ENCODE peak calls at places on chromosome 1, in five cellular contexts. H is IMR-90, O is K562, A is HepG2, I is A549. X is an unnamed sample.

GRCh38 chr1:56798053-56798471 is 21.1 kb downstream of the FYB2 start:
- DNase-seq in A (no peak), O (no peak), I (no peak), H (peak; percentile 62), X (no peak)

GRCh38 chr1:117366281-117366981 is 818 bp upstream of the MAN1A2 start:
- DNase-seq in I (peak; percentile 71), O (peak; percentile 99), A (peak; percentile 44), H (peak; percentile 60), X (peak; percentile 5)

GRCh38 chr1:26417111-26417510 is 6.5 kb downstream of the LIN28A start:
- DNase-seq in H (peak; percentile 64), A (peak; percentile 63), O (peak; percentile 90), I (peak; percentile 70), X (peak; percentile 94)

GRCh38 chr1:33470495-33471012 is 1.9 kb upstream of the ZSCAN20 start:
- DNase-seq in H (peak; percentile 88), I (peak; percentile 68), O (peak; percentile 72), A (peak; percentile 60), X (peak; percentile 46)

GRCh38 chr1:160169553-160170399 is 18.4 kb downstream of the ATP1A4 start:
- DNase-seq in H (no peak), I (no peak), A (no peak), O (no peak), X (peak; percentile 86)

GRCh38 chr1:17276568-17276967 is 27.7 kb downstream of the PADI3 start:
- DNase-seq in O (no peak), A (no peak), I (peak; percentile 72), H (peak; percentile 30), X (no peak)

GRCh38 chr1:22619252-22619651 is 17.2 kb upstream of the C1QA start:
- DNase-seq in O (no peak), H (no peak), I (no peak), A (no peak), X (no peak)

GRCh38 chr1:155051342-155051776 is 243 bp downstream of the ADAM15 start:
- DNase-seq in A (no peak), I (no peak), O (no peak), H (no peak), X (no peak)

GRCh38 chr1:246428542-246429308 is 78.4 kb downstream of the SMYD3 start:
- DNase-seq in A (no peak), H (peak; percentile 93), I (no peak), O (no peak), X (no peak)

GRCh38 chr1:243475966-243476365 is 220.1 kb downstream of the SDCCAG8 start:
- DNase-seq in A (no peak), H (peak; percentile 64), I (peak; percentile 19), O (peak; percentile 56), X (peak; percentile 71)

GRCh38 chr1:193060938-193061337 is 1.5 kb downstream of the RO60 start:
- DNase-seq in O (no peak), H (peak; percentile 22), A (no peak), I (no peak), X (no peak)

GRCh38 chr1:29332204-29332603 is 95.9 kb downstream of the PTPRU start:
- DNase-seq in A (peak; percentile 59), O (peak; percentile 65), I (peak; percentile 53), H (peak; percentile 21), X (peak; percentile 86)

GRCh38 chr1:26538480-26539412 is 9.2 kb downstream of the RPS6KA1 start:
- DNase-seq in H (peak; percentile 26), O (peak; percentile 79), I (peak; percentile 44), A (peak; percentile 41), X (no peak)

GRCh38 chr1:52368383-52369172 is 2.6 kb upstream of the CC2D1B start:
- DNase-seq in O (no peak), A (peak; percentile 58), I (peak; percentile 35), H (peak; percentile 32), X (peak; percentile 79)

DNA sequence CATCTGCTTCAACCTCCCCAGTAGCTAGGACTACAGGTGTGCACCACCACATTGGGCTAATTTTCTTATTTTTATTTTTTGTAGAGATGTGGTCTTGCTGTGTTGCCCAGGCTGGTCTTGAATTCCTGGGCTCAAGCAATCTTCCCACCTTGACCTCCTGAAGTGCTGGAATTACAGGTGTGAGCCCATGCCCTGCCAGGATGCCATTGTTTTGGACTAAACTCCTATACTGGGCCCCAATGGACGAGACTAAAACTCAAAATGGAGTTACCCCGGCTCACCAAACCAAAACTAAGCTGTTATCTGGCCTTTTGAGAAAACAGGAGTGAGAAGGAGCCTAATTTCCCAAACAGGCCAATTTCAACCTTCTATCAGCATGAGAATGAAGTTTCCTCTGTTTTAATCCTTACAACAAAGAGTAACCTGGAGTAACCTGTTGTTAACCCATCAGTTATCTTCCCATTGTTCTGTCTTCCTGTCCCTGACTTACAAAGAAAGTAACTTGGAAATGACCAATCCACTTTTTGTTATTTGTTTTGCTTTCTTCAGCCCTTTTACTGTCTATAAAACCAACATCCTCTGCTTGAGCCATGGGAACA is 29.6 kb downstream of the DMRTA2 start:
- DNase-seq in O (no peak), A (no peak), I (no peak), H (no peak), X (no peak)
- TF ChIP-seq MAFK in O (no peak), A (no peak), I (no peak), H (no peak), X (no peak)

GRCh38 chr1:177969825-177970371 is at the start of gene SEC16B:
- DNase-seq in O (no peak), I (peak; percentile 80), H (no peak), A (peak; percentile 87), X (no peak)
- TF ChIP-seq MAFK in O (no peak), I (peak; percentile 16), H (no peak), A (no peak), X (no peak)

GRCh38 chr1:178055093-178055492 is 38.8 kb upstream of the RASAL2 start:
- DNase-seq in O (no peak), A (peak; percentile 40), I (peak; percentile 79), H (no peak), X (no peak)
- TF ChIP-seq MAFK in O (no peak), A (no peak), I (no peak), H (no peak), X (no peak)

GRCh38 chr1:71413441-71414170 is 332.8 kb upstream of the ZRANB2 start:
- DNase-seq in O (no peak), I (no peak), A (no peak), H (no peak), X (no peak)
- TF ChIP-seq MAFK in O (no peak), I (no peak), A (no peak), H (no peak), X (no peak)

X was measured in H1.